ENCODE peak calls at places on chromosomes 2 and 18, in five cellular contexts. One of them, this sample, is unnamed.

GRCh38 chr2:113079123-113079522 is 11.4 kb downstream of the IL1F10 start:
- DNase-seq in thoracic aorta: no peak
- DNase-seq in suprapubic skin: no peak
- DNase-seq in heart left ventricle: no peak
- DNase-seq in spleen: no peak
- DNase-seq in this sample: no peak

GRCh38 chr18:54772081-54772480 is 56.2 kb upstream of the RAB27B start:
- DNase-seq in thoracic aorta: no peak
- DNase-seq in suprapubic skin: no peak
- DNase-seq in heart left ventricle: no peak
- DNase-seq in spleen: no peak
- DNase-seq in this sample: no peak

GRCh38 chr2:196399736-196400691 is 228.6 kb upstream of the STK17B start:
- DNase-seq in thoracic aorta: no peak
- DNase-seq in suprapubic skin: no peak
- DNase-seq in heart left ventricle: no peak
- DNase-seq in spleen: no peak
- DNase-seq in this sample: no peak

GRCh38 chr2:231611273-231612198 is 18.9 kb downstream of the TEX44 start:
- DNase-seq in thoracic aorta: peak; percentile 70
- DNase-seq in suprapubic skin: peak; percentile 79
- DNase-seq in heart left ventricle: peak; percentile 39
- DNase-seq in spleen: no peak
- DNase-seq in this sample: peak; percentile 70

GRCh38 chr2:100180503-100180902 is 38.1 kb upstream of the AFF3 start:
- DNase-seq in thoracic aorta: no peak
- DNase-seq in suprapubic skin: no peak
- DNase-seq in heart left ventricle: no peak
- DNase-seq in spleen: no peak
- DNase-seq in this sample: no peak

GRCh38 chr2:108922141-108922915 is 66.7 kb downstream of the EDAR start:
- DNase-seq in thoracic aorta: no peak
- DNase-seq in suprapubic skin: no peak
- DNase-seq in heart left ventricle: no peak
- DNase-seq in spleen: peak; percentile 56
- DNase-seq in this sample: peak; percentile 51

GRCh38 chr2:215793747-215794595 is 219.4 kb downstream of the MREG start:
- DNase-seq in thoracic aorta: peak; percentile 42
- DNase-seq in suprapubic skin: no peak
- DNase-seq in heart left ventricle: no peak
- DNase-seq in spleen: no peak
- DNase-seq in this sample: no peak

GRCh38 chr2:47083485-47083884 is 71.6 kb downstream of the STPG4 start:
- DNase-seq in thoracic aorta: no peak
- DNase-seq in suprapubic skin: no peak
- DNase-seq in heart left ventricle: no peak
- DNase-seq in spleen: peak; percentile 70
- DNase-seq in this sample: no peak

GRCh38 chr18:37568671-37569070 is 3.1 kb upstream of the CELF4 start:
- DNase-seq in thoracic aorta: no peak
- DNase-seq in suprapubic skin: no peak
- DNase-seq in heart left ventricle: no peak
- DNase-seq in spleen: peak; percentile 46
- DNase-seq in this sample: no peak

GRCh38 chr2:215027775-215028174 is 110.7 kb downstream of the ABCA12 start:
- DNase-seq in thoracic aorta: no peak
- DNase-seq in suprapubic skin: no peak
- DNase-seq in heart left ventricle: no peak
- DNase-seq in spleen: no peak
- DNase-seq in this sample: no peak

GRCh38 chr2:223613017-223613950 is 11.1 kb upstream of the SCG2 start:
- DNase-seq in thoracic aorta: peak; percentile 76
- DNase-seq in suprapubic skin: peak; percentile 80
- DNase-seq in heart left ventricle: peak; percentile 86
- DNase-seq in spleen: no peak
- DNase-seq in this sample: peak; percentile 89

GRCh38 chr2:147989102-147989501 is 31.4 kb downstream of the ORC4 start:
- DNase-seq in thoracic aorta: no peak
- DNase-seq in suprapubic skin: no peak
- DNase-seq in heart left ventricle: no peak
- DNase-seq in spleen: no peak
- DNase-seq in this sample: no peak

GRCh38 chr2:241235859-241236593 is 47.5 kb downstream of the ANO7 start:
- DNase-seq in thoracic aorta: no peak
- DNase-seq in suprapubic skin: peak; percentile 48
- DNase-seq in heart left ventricle: no peak
- DNase-seq in spleen: no peak
- DNase-seq in this sample: no peak

GRCh38 chr2:138030459-138030858 is 66.2 kb downstream of the HNMT start:
- DNase-seq in thoracic aorta: no peak
- DNase-seq in suprapubic skin: no peak
- DNase-seq in heart left ventricle: no peak
- DNase-seq in spleen: no peak
- DNase-seq in this sample: no peak

GRCh38 chr18:43277164-43277600 is at the start of gene SYT4:
- DNase-seq in thoracic aorta: no peak
- DNase-seq in suprapubic skin: no peak
- DNase-seq in heart left ventricle: peak; percentile 44
- DNase-seq in spleen: peak; percentile 57
- DNase-seq in this sample: no peak

GRCh38 chr18:7545734-7546133 is 21.4 kb upstream of the PTPRM start:
- DNase-seq in thoracic aorta: no peak
- DNase-seq in suprapubic skin: no peak
- DNase-seq in heart left ventricle: no peak
- DNase-seq in spleen: no peak
- DNase-seq in this sample: no peak

GRCh38 chr2:121489284-121489683 is 41.4 kb upstream of the RNU4ATAC start:
- DNase-seq in thoracic aorta: no peak
- DNase-seq in suprapubic skin: no peak
- DNase-seq in heart left ventricle: no peak
- DNase-seq in spleen: no peak
- DNase-seq in this sample: no peak

GRCh38 chr2:121165038-121165542 is 119.9 kb downstream of the TFCP2L1 start:
- DNase-seq in thoracic aorta: no peak
- DNase-seq in suprapubic skin: no peak
- DNase-seq in heart left ventricle: no peak
- DNase-seq in spleen: no peak
- DNase-seq in this sample: no peak

GRCh38 chr2:226971029-226971584 is 135.3 kb downstream of the RHBDD1 start:
- DNase-seq in thoracic aorta: no peak
- DNase-seq in suprapubic skin: no peak
- DNase-seq in heart left ventricle: no peak
- DNase-seq in spleen: no peak
- DNase-seq in this sample: no peak

GRCh38 chr18:75156831-75157230 is 52.1 kb downstream of the PTGR3 start:
- DNase-seq in thoracic aorta: no peak
- DNase-seq in suprapubic skin: no peak
- DNase-seq in heart left ventricle: no peak
- DNase-seq in spleen: no peak
- DNase-seq in this sample: no peak

GRCh38 chr2:37585982-37586621 is 85.3 kb downstream of the CDC42EP3 start:
- DNase-seq in thoracic aorta: peak; percentile 19
- DNase-seq in suprapubic skin: peak; percentile 78
- DNase-seq in heart left ventricle: peak; percentile 35
- DNase-seq in spleen: no peak
- DNase-seq in this sample: peak; percentile 81
- H3K4me1 ChIP-seq in thoracic aorta: peaks cover 28% of the 10 kb centered on the region
- H3K4me1 ChIP-seq in suprapubic skin: peaks cover 75% of the 10 kb centered on the region
- H3K4me1 ChIP-seq in heart left ventricle: peaks cover 36% of the 10 kb centered on the region
- H3K4me1 ChIP-seq in spleen: peaks cover 68% of the 10 kb centered on the region
- H3K4me1 ChIP-seq in this sample: peaks cover 56% of the 10 kb centered on the region

GRCh38 chr2:1305357-1305756 is 107.9 kb upstream of the TPO start:
- DNase-seq in thoracic aorta: no peak
- DNase-seq in suprapubic skin: no peak
- DNase-seq in heart left ventricle: no peak
- DNase-seq in spleen: no peak
- DNase-seq in this sample: no peak

GRCh38 chr2:1306029-1306686 is 107.1 kb upstream of the TPO start:
- DNase-seq in thoracic aorta: no peak
- DNase-seq in suprapubic skin: no peak
- DNase-seq in heart left ventricle: no peak
- DNase-seq in spleen: no peak
- DNase-seq in this sample: no peak

GRCh38 chr2:1307670-1308069 is 105.6 kb upstream of the TPO start:
- DNase-seq in thoracic aorta: no peak
- DNase-seq in suprapubic skin: no peak
- DNase-seq in heart left ventricle: no peak
- DNase-seq in spleen: no peak
- DNase-seq in this sample: no peak

GRCh38 chr2:1309507-1309906 is 103.8 kb upstream of the TPO start:
- DNase-seq in thoracic aorta: no peak
- DNase-seq in suprapubic skin: no peak
- DNase-seq in heart left ventricle: no peak
- DNase-seq in spleen: no peak
- DNase-seq in this sample: no peak

DNA sequence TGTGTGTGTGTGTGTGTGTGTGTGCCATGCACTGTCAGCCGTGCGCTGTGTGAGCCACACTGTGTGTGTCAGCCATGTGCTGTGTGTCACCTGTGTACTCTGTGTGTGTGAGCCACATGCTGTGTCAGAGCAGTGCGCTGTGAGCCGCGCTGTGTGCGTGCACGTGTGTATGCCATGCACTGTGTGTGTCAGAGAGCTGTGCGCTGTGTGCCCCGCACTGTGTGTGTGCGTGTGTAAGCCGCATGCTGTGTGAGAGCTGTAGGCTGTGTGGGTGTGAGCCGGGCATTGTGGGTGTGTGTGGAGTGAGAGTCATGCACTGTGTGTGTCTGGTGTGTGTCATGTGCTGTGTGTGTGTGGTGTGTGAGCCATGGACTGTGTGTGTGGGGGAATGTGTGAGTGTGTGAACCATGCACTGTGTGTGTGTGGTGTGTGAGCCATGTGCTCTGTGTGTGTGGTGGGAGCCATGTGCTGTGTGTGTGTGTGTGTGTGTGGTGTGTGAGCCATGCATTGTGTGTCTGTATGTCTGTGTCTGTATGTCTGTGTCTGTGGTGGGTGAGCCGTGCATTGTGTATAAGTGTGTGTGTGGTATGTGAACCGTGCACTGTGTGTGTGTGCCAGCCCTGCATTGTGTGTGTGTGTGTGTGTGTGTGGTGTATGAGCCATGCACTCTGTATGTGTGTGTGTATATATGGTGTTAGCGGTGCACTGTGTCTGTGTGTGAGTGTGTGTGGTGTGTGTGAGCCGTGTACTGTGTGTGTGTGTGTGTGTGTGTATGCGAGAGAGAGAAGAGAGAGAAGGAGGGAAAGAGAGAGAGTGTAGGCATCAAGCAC is 106.4 kb upstream of the TPO start:
- DNase-seq in thoracic aorta: no peak
- DNase-seq in suprapubic skin: no peak
- DNase-seq in heart left ventricle: no peak
- DNase-seq in spleen: no peak
- DNase-seq in this sample: no peak
- H3K4me3 ChIP-seq in thoracic aorta: no peak overlapping the region
- H3K4me3 ChIP-seq in suprapubic skin: no peak overlapping the region
- H3K4me3 ChIP-seq in heart left ventricle: no peak overlapping the region
- H3K4me3 ChIP-seq in spleen: no peak overlapping the region
- H3K4me3 ChIP-seq in this sample: no peak overlapping the region

DNA sequence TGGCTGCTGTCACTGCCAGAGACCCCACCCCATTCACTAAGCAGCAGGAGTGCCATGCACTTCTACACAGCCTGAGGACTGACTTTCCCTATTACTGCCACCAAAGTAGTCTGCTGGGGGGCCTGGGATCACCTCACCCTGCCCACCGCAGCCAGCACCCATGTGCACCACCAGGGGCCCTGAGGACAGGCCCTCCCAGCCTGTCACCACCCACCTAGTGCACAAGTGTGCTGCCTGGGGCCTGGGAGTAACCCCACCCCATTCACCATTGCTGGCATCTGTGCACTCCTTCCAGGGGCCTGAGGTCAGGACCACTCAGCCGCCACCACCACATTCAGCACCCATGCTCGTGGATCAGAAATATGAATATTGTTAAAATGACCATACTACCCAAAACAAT is 247.8 kb upstream of the NCKAP5 start:
- DNase-seq in thoracic aorta: no peak
- DNase-seq in suprapubic skin: no peak
- DNase-seq in heart left ventricle: no peak
- DNase-seq in spleen: no peak
- DNase-seq in this sample: no peak
- H3K4me1 ChIP-seq in thoracic aorta: no peaks in the 10 kb centered on the region
- H3K4me1 ChIP-seq in suprapubic skin: no peaks in the 10 kb centered on the region
- H3K4me1 ChIP-seq in heart left ventricle: peaks cover 10% of the 10 kb centered on the region
- H3K4me1 ChIP-seq in spleen: no peaks in the 10 kb centered on the region
- H3K4me1 ChIP-seq in this sample: peaks cover 8% of the 10 kb centered on the region

GRCh38 chr2:39399570-39399969 is 37.5 kb downstream of the MAP4K3 start:
- DNase-seq in thoracic aorta: no peak
- DNase-seq in suprapubic skin: no peak
- DNase-seq in heart left ventricle: no peak
- DNase-seq in spleen: no peak
- DNase-seq in this sample: no peak
- H3K4me3 ChIP-seq in thoracic aorta: no peak overlapping the region
- H3K4me3 ChIP-seq in suprapubic skin: no peak overlapping the region
- H3K4me3 ChIP-seq in heart left ventricle: no peak overlapping the region
- H3K4me3 ChIP-seq in spleen: no peak overlapping the region
- H3K4me3 ChIP-seq in this sample: no peak overlapping the region

GRCh38 chr2:36487947-36488346 is 110.0 kb downstream of the FEZ2 start:
- DNase-seq in thoracic aorta: no peak
- DNase-seq in suprapubic skin: no peak
- DNase-seq in heart left ventricle: no peak
- DNase-seq in spleen: no peak
- DNase-seq in this sample: no peak

GRCh38 chr2:36483290-36483689 is 114.7 kb downstream of the FEZ2 start:
- DNase-seq in thoracic aorta: no peak
- DNase-seq in suprapubic skin: no peak
- DNase-seq in heart left ventricle: no peak
- DNase-seq in spleen: no peak
- DNase-seq in this sample: no peak

GRCh38 chr2:36486546-36487044 is 111.4 kb downstream of the FEZ2 start:
- DNase-seq in thoracic aorta: no peak
- DNase-seq in suprapubic skin: no peak
- DNase-seq in heart left ventricle: no peak
- DNase-seq in spleen: no peak
- DNase-seq in this sample: no peak

GRCh38 chr2:36484454-36484853 is 113.5 kb downstream of the FEZ2 start:
- DNase-seq in thoracic aorta: no peak
- DNase-seq in suprapubic skin: no peak
- DNase-seq in heart left ventricle: no peak
- DNase-seq in spleen: no peak
- DNase-seq in this sample: no peak

GRCh38 chr2:36485521-36485920 is 112.4 kb downstream of the FEZ2 start:
- DNase-seq in thoracic aorta: no peak
- DNase-seq in suprapubic skin: no peak
- DNase-seq in heart left ventricle: no peak
- DNase-seq in spleen: no peak
- DNase-seq in this sample: no peak
- H3K4me1 ChIP-seq in thoracic aorta: peaks cover 39% of the 10 kb centered on the region
- H3K4me1 ChIP-seq in suprapubic skin: peaks cover 27% of the 10 kb centered on the region
- H3K4me1 ChIP-seq in heart left ventricle: peaks cover 43% of the 10 kb centered on the region
- H3K4me1 ChIP-seq in spleen: peaks cover 35% of the 10 kb centered on the region
- H3K4me1 ChIP-seq in this sample: no peaks in the 10 kb centered on the region

This sample was measured in tibial artery.